ENCODE peak calls at places on chromosomes 3 and 15, in five cellular contexts. G is ovary, R is endothelial cell of umbilical vein, B is sigmoid colon, T is transverse colon. I is an unnamed sample. For H3K4me1, the result is how much of the 10 kb centered on the place peaks cover.

GRCh38 chr15:74958320-74958907 is 1.8 kb upstream of the RPP25 start:
- DNase-seq in G (peak), R (no peak), B (peak), T (peak), I (peak)

GRCh38 chr3:72288955-72289707 is 504.2 kb upstream of the PROK2 start:
- DNase-seq in G (no peak), R (peak), B (peak), T (no peak), I (no peak)

GRCh38 chr3:172675371-172676193 is 35.3 kb downstream of the NCEH1 start:
- DNase-seq in G (no peak), R (peak), B (no peak), T (no peak), I (no peak)

GRCh38 chr3:88991496-88991895 is 115.9 kb upstream of the EPHA3 start:
- DNase-seq in G (no peak), R (no peak), B (no peak), T (no peak), I (no peak)

GRCh38 chr3:171825222-171825828 is 15.0 kb upstream of the PLD1 start:
- DNase-seq in G (no peak), R (peak), B (peak), T (no peak), I (no peak)

GRCh38 chr3:53242642-53243041 is 13.2 kb downstream of the TKT start:
- DNase-seq in G (no peak), R (no peak), B (no peak), T (no peak), I (no peak)

GRCh38 chr15:78303729-78304486 is 4.5 kb upstream of the SKIC8 start:
- DNase-seq in G (no peak), R (no peak), B (no peak), T (no peak), I (no peak)

GRCh38 chr3:33496449-33496848 is 56.2 kb upstream of the UBP1 start:
- DNase-seq in G (no peak), R (no peak), B (no peak), T (no peak), I (no peak)

GRCh38 chr3:100709840-100710235 is 544 bp downstream of the TFG start:
- DNase-seq in G (peak), R (no peak), B (peak), T (peak), I (peak)

GRCh38 chr3:116181159-116181558 is 264.1 kb downstream of the LSAMP start:
- DNase-seq in G (no peak), R (no peak), B (no peak), T (no peak), I (no peak)

GRCh38 chr3:103873897-103874545 is 1439.2 kb downstream of the ZPLD1 start:
- DNase-seq in G (no peak), R (no peak), B (no peak), T (no peak), I (no peak)

GRCh38 chr3:3662610-3663009 is 136.6 kb upstream of the LRRN1 start:
- DNase-seq in G (no peak), R (no peak), B (no peak), T (no peak), I (no peak)

GRCh38 chr3:1252061-1252430 is 159.2 kb downstream of the CNTN6 start:
- DNase-seq in G (no peak), R (no peak), B (no peak), T (no peak), I (no peak)

GRCh38 chr15:66877558-66878285 is 175.7 kb downstream of the SMAD6 start:
- DNase-seq in G (no peak), R (no peak), B (no peak), T (no peak), I (no peak)

GRCh38 chr3:180420804-180421203 is 181.2 kb upstream of the TTC14 start:
- DNase-seq in G (no peak), R (no peak), B (no peak), T (no peak), I (no peak)

GRCh38 chr3:105521803-105522202 is 155.1 kb downstream of the ALCAM start:
- DNase-seq in G (no peak), R (no peak), B (no peak), T (no peak), I (no peak)

GRCh38 chr3:105527538-105527937 is 160.8 kb downstream of the ALCAM start:
- DNase-seq in G (no peak), R (no peak), B (no peak), T (no peak), I (no peak)

GRCh38 chr3:105526349-105527111 is 159.8 kb downstream of the ALCAM start:
- DNase-seq in G (no peak), R (no peak), B (no peak), T (no peak), I (no peak)

GRCh38 chr3:105527949-105528348 is 161.2 kb downstream of the ALCAM start:
- DNase-seq in G (no peak), R (no peak), B (no peak), T (no peak), I (no peak)

DNA sequence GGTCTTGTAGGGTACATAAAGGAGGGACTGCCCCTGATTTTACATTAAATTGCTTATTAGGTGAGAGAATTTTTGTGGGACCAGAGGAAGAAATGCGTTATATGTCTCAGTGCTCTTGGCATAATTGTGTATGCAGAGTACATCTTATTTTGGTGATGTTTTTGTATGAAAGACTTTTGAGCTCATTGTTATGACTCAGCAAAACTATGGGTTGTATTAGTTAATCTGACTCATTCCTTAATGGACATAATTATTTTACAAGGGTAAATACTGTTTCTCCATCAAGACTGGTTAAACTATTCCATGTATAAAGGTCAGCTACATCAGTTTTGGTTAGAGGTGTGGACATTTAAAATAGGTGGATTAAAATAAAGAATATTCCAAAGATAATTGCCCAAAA is 156.8 kb downstream of the ALCAM start:
- DNase-seq in G (no peak), R (no peak), B (no peak), T (no peak), I (no peak)
- H3K4me1 ChIP-seq in G (under half), R (under half), B (under half), T (under half), I (under half)

GRCh38 chr15:85760531-85761371 is 34.0 kb downstream of the KLHL25 start:
- DNase-seq in G (no peak), R (no peak), B (no peak), T (no peak), I (peak)
- TF ChIP-seq CTCF in G (no peak), R (peak), B (no peak), T (no peak), I (no peak)

GRCh38 chr15:40105517-40106202 is 3.0 kb downstream of the BMF start:
- DNase-seq in G (no peak), R (no peak), B (no peak), T (no peak), I (no peak)

GRCh38 chr15:40104296-40104864 is 4.3 kb downstream of the BMF start:
- DNase-seq in G (no peak), R (no peak), B (no peak), T (no peak), I (peak)

GRCh38 chr15:40104865-40105516 is 3.7 kb downstream of the BMF start:
- DNase-seq in G (peak), R (peak), B (peak), T (peak), I (peak)

GRCh38 chr15:40108061-40108854 is 421 bp downstream of the BMF start:
- DNase-seq in G (peak), R (peak), B (peak), T (peak), I (peak)

GRCh38 chr15:40106203-40107161 is 2.2 kb downstream of the BMF start:
- DNase-seq in G (peak), R (no peak), B (peak), T (peak), I (peak)
- H3K27ac ChIP-seq in G (peak), R (no peak), B (peak), T (peak), I (peak)

DNA sequence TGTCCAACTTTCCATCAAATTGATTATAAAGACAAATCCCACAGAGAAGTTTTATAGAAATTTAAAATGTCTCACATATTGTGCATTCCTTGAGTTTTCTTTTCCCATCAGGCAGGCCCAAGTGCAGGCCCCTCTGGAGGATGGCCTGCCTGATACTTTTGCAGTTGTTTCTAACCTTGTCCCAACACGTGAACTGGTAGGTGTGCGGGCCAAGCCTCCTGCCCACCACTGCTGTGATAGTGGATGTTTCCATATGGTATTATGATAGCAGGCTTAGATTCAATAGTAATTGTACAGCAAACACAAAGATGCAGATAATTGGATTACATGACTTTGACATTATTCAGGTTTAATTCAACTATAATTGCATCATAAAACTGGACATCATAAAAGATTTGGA is 1.4 kb downstream of the P2RY12 start:
- DNase-seq in G (no peak), R (no peak), B (no peak), T (no peak), I (no peak)
- H3K4me1 ChIP-seq in G (under half), R (under half), B (under half), T (under half), I (under half)

DNA sequence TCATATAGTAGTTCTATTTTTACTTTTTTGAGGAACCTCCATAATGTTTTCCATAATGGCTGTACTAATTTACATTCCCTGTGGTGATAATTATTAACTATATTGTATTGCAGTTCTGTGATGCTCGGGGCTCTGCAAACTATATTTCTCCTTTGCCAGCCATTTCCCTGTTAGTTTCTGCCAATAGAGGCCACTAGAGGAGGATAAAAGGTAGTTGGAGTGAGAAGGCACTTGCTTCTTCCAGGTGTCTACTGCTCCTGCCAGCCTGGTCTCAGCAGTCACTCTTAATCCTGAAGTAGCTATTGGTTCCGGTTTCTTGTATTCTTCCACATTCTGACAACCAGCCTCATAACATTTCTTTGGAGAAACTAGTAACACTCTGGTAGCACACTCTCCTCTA is 233.9 kb upstream of the GBE1 start:
- DNase-seq in G (no peak), R (no peak), B (no peak), T (no peak), I (no peak)
- TF ChIP-seq CTCF in G (no peak), R (no peak), B (no peak), T (no peak), I (no peak)

GRCh38 chr3:55620361-55621025 is 133.4 kb upstream of the WNT5A start:
- DNase-seq in G (no peak), R (no peak), B (no peak), T (no peak), I (no peak)
- H3K27ac ChIP-seq in G (no peak), R (peak), B (no peak), T (no peak), I (no peak)

I was measured in adrenal gland.